ENCODE peak calls at places on chromosomes 7 and 10, in eight cellular contexts. One of them, this sample, is unnamed.
A peak's percentile ranks its signal among the peaks of the same experiment; 100 is the strongest.

GRCh38 chr10:12488626-12489025 is 139.3 kb downstream of the CAMK1D start:
- DNase-seq in foreskin fibroblast: no peak
- DNase-seq in left lung: no peak
- DNase-seq in right lobe of liver: no peak
- DNase-seq in thoracic aorta: no peak
- DNase-seq in neural progenitor cell: no peak
- DNase-seq in astrocyte of the cerebellum: no peak
- DNase-seq in cardiac fibroblast: no peak
- DNase-seq in this sample: no peak

GRCh38 chr10:72328045-72328828 is 26.5 kb downstream of the DNAJB12 start:
- DNase-seq in foreskin fibroblast: peak; percentile 89
- DNase-seq in left lung: peak; percentile 72
- DNase-seq in right lobe of liver: peak; percentile 95
- DNase-seq in thoracic aorta: no peak
- DNase-seq in neural progenitor cell: peak; percentile 82
- DNase-seq in astrocyte of the cerebellum: no peak
- DNase-seq in cardiac fibroblast: peak; percentile 80
- DNase-seq in this sample: peak; percentile 66

GRCh38 chr10:103504181-103504783 is 10.8 kb downstream of the NEURL1 start:
- DNase-seq in foreskin fibroblast: peak; percentile 41
- DNase-seq in left lung: no peak
- DNase-seq in right lobe of liver: no peak
- DNase-seq in thoracic aorta: no peak
- DNase-seq in neural progenitor cell: no peak
- DNase-seq in astrocyte of the cerebellum: peak; percentile 94
- DNase-seq in cardiac fibroblast: peak; percentile 92
- DNase-seq in this sample: peak; percentile 91

GRCh38 chr7:41219276-41219675 is 483.6 kb downstream of the INHBA start:
- DNase-seq in foreskin fibroblast: no peak
- DNase-seq in left lung: no peak
- DNase-seq in right lobe of liver: no peak
- DNase-seq in thoracic aorta: no peak
- DNase-seq in neural progenitor cell: peak; percentile 10
- DNase-seq in astrocyte of the cerebellum: peak; percentile 93
- DNase-seq in cardiac fibroblast: no peak
- DNase-seq in this sample: peak; percentile 68

GRCh38 chr7:143381427-143382125 is 431 bp downstream of the ZYX start:
- DNase-seq in foreskin fibroblast: peak; percentile 86
- DNase-seq in left lung: peak; percentile 67
- DNase-seq in right lobe of liver: peak; percentile 82
- DNase-seq in thoracic aorta: no peak
- DNase-seq in neural progenitor cell: peak; percentile 45
- DNase-seq in astrocyte of the cerebellum: peak; percentile 48
- DNase-seq in cardiac fibroblast: peak; percentile 84
- DNase-seq in this sample: peak; percentile 77

GRCh38 chr7:106167439-106168136 is 55.5 kb upstream of the SYPL1 start:
- DNase-seq in foreskin fibroblast: peak; percentile 35
- DNase-seq in left lung: no peak
- DNase-seq in right lobe of liver: no peak
- DNase-seq in thoracic aorta: no peak
- DNase-seq in neural progenitor cell: no peak
- DNase-seq in astrocyte of the cerebellum: no peak
- DNase-seq in cardiac fibroblast: peak; percentile 34
- DNase-seq in this sample: peak; percentile 36

GRCh38 chr10:62618576-62619408 is 185.7 kb upstream of the ADO start:
- DNase-seq in foreskin fibroblast: peak; percentile 89
- DNase-seq in left lung: peak; percentile 79
- DNase-seq in right lobe of liver: no peak
- DNase-seq in thoracic aorta: no peak
- DNase-seq in neural progenitor cell: no peak
- DNase-seq in astrocyte of the cerebellum: peak; percentile 16
- DNase-seq in cardiac fibroblast: peak; percentile 83
- DNase-seq in this sample: peak; percentile 83

GRCh38 chr7:16498122-16498521 is 28.5 kb upstream of the LRRC72 start:
- DNase-seq in foreskin fibroblast: no peak
- DNase-seq in left lung: no peak
- DNase-seq in right lobe of liver: no peak
- DNase-seq in thoracic aorta: no peak
- DNase-seq in neural progenitor cell: no peak
- DNase-seq in astrocyte of the cerebellum: no peak
- DNase-seq in cardiac fibroblast: no peak
- DNase-seq in this sample: no peak

GRCh38 chr10:125011926-125012705 is 70.2 kb downstream of the ZRANB1 start:
- DNase-seq in foreskin fibroblast: peak; percentile 43
- DNase-seq in left lung: no peak
- DNase-seq in right lobe of liver: no peak
- DNase-seq in thoracic aorta: peak; percentile 53
- DNase-seq in neural progenitor cell: no peak
- DNase-seq in astrocyte of the cerebellum: no peak
- DNase-seq in cardiac fibroblast: peak; percentile 41
- DNase-seq in this sample: no peak

GRCh38 chr7:155883491-155884224 is 71.4 kb upstream of the SHH start:
- DNase-seq in foreskin fibroblast: no peak
- DNase-seq in left lung: no peak
- DNase-seq in right lobe of liver: peak; percentile 19
- DNase-seq in thoracic aorta: no peak
- DNase-seq in neural progenitor cell: no peak
- DNase-seq in astrocyte of the cerebellum: no peak
- DNase-seq in cardiac fibroblast: no peak
- DNase-seq in this sample: no peak

GRCh38 chr10:105726149-105726548 is 1085.1 kb downstream of the SORCS3 start:
- DNase-seq in foreskin fibroblast: no peak
- DNase-seq in left lung: no peak
- DNase-seq in right lobe of liver: no peak
- DNase-seq in thoracic aorta: no peak
- DNase-seq in neural progenitor cell: no peak
- DNase-seq in astrocyte of the cerebellum: no peak
- DNase-seq in cardiac fibroblast: no peak
- DNase-seq in this sample: no peak

GRCh38 chr7:98879198-98879988 is 1.1 kb downstream of the TRRAP start:
- DNase-seq in foreskin fibroblast: peak; percentile 48
- DNase-seq in left lung: no peak
- DNase-seq in right lobe of liver: peak; percentile 61
- DNase-seq in thoracic aorta: no peak
- DNase-seq in neural progenitor cell: peak; percentile 48
- DNase-seq in astrocyte of the cerebellum: no peak
- DNase-seq in cardiac fibroblast: peak; percentile 31
- DNase-seq in this sample: peak; percentile 14

GRCh38 chr10:62386401-62387320 is 12.5 kb downstream of the ZNF365 start:
- DNase-seq in foreskin fibroblast: peak; percentile 55
- DNase-seq in left lung: no peak
- DNase-seq in right lobe of liver: no peak
- DNase-seq in thoracic aorta: no peak
- DNase-seq in neural progenitor cell: no peak
- DNase-seq in astrocyte of the cerebellum: no peak
- DNase-seq in cardiac fibroblast: peak; percentile 89
- DNase-seq in this sample: peak; percentile 77

GRCh38 chr7:12257582-12257981 is 46.5 kb downstream of the TMEM106B start:
- DNase-seq in foreskin fibroblast: peak; percentile 39
- DNase-seq in left lung: no peak
- DNase-seq in right lobe of liver: no peak
- DNase-seq in thoracic aorta: no peak
- DNase-seq in neural progenitor cell: no peak
- DNase-seq in astrocyte of the cerebellum: peak; percentile 56
- DNase-seq in cardiac fibroblast: peak; percentile 38
- DNase-seq in this sample: peak; percentile 55

GRCh38 chr10:10233256-10233655 is 784.4 kb upstream of the CELF2 start:
- DNase-seq in foreskin fibroblast: no peak
- DNase-seq in left lung: no peak
- DNase-seq in right lobe of liver: no peak
- DNase-seq in thoracic aorta: no peak
- DNase-seq in neural progenitor cell: no peak
- DNase-seq in astrocyte of the cerebellum: no peak
- DNase-seq in cardiac fibroblast: peak; percentile 15
- DNase-seq in this sample: peak; percentile 7

GRCh38 chr10:120979435-120980315 is 128.5 kb downstream of the WDR11 start:
- DNase-seq in foreskin fibroblast: peak; percentile 1
- DNase-seq in left lung: peak; percentile 74
- DNase-seq in right lobe of liver: no peak
- DNase-seq in thoracic aorta: no peak
- DNase-seq in neural progenitor cell: peak; percentile 75
- DNase-seq in astrocyte of the cerebellum: no peak
- DNase-seq in cardiac fibroblast: no peak
- DNase-seq in this sample: no peak
- H3K4me3 ChIP-seq in foreskin fibroblast: no peak overlapping the region
- H3K4me3 ChIP-seq in left lung: peak overlapping the region; percentile 34
- H3K4me3 ChIP-seq in right lobe of liver: peak overlapping the region; percentile 18
- H3K4me3 ChIP-seq in thoracic aorta: peak overlapping the region; percentile 63
- H3K4me3 ChIP-seq in neural progenitor cell: peak overlapping the region; percentile 48
- H3K4me3 ChIP-seq in astrocyte of the cerebellum: peak overlapping the region; percentile 20
- H3K4me3 ChIP-seq in cardiac fibroblast: no peak overlapping the region
- H3K4me3 ChIP-seq in this sample: no peak overlapping the region

GRCh38 chr10:7397049-7397448 is 13.8 kb downstream of the SFMBT2 start:
- DNase-seq in foreskin fibroblast: peak; percentile 27
- DNase-seq in left lung: no peak
- DNase-seq in right lobe of liver: no peak
- DNase-seq in thoracic aorta: no peak
- DNase-seq in neural progenitor cell: no peak
- DNase-seq in astrocyte of the cerebellum: no peak
- DNase-seq in cardiac fibroblast: no peak
- DNase-seq in this sample: peak; percentile 10

GRCh38 chr10:7400068-7400824 is 10.6 kb downstream of the SFMBT2 start:
- DNase-seq in foreskin fibroblast: no peak
- DNase-seq in left lung: no peak
- DNase-seq in right lobe of liver: no peak
- DNase-seq in thoracic aorta: no peak
- DNase-seq in neural progenitor cell: no peak
- DNase-seq in astrocyte of the cerebellum: no peak
- DNase-seq in cardiac fibroblast: no peak
- DNase-seq in this sample: no peak

GRCh38 chr10:7401156-7401555 is 9.7 kb downstream of the SFMBT2 start:
- DNase-seq in foreskin fibroblast: no peak
- DNase-seq in left lung: no peak
- DNase-seq in right lobe of liver: no peak
- DNase-seq in thoracic aorta: no peak
- DNase-seq in neural progenitor cell: no peak
- DNase-seq in astrocyte of the cerebellum: no peak
- DNase-seq in cardiac fibroblast: no peak
- DNase-seq in this sample: no peak

GRCh38 chr10:7399533-7399932 is 11.3 kb downstream of the SFMBT2 start:
- DNase-seq in foreskin fibroblast: no peak
- DNase-seq in left lung: no peak
- DNase-seq in right lobe of liver: no peak
- DNase-seq in thoracic aorta: no peak
- DNase-seq in neural progenitor cell: no peak
- DNase-seq in astrocyte of the cerebellum: no peak
- DNase-seq in cardiac fibroblast: no peak
- DNase-seq in this sample: no peak

DNA sequence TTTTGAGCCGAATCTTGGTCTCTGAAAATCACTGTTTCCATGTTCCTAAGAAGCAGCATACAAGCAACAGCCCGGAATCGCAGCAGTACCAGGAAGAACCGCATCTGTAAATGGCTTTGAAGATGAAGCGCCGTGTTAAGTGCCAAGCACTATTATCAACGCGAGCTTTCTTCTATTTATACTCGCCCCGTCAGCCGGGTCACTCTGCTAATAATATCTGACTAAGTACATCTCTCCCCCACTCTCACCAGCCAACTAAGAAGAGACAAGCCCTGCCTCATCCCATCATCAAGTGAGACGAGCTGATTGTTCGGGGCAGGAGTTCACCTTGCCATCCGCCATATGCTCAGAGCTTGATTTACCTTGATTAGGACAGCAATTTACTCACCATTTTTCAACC is 13.2 kb downstream of the SFMBT2 start:
- DNase-seq in foreskin fibroblast: no peak
- DNase-seq in left lung: no peak
- DNase-seq in right lobe of liver: no peak
- DNase-seq in thoracic aorta: no peak
- DNase-seq in neural progenitor cell: no peak
- DNase-seq in astrocyte of the cerebellum: no peak
- DNase-seq in cardiac fibroblast: no peak
- DNase-seq in this sample: no peak
- TF ChIP-seq CTCF in foreskin fibroblast: no peak
- TF ChIP-seq CTCF in left lung: no peak
- TF ChIP-seq CTCF in right lobe of liver: no peak
- TF ChIP-seq CTCF in thoracic aorta: no peak
- TF ChIP-seq CTCF in neural progenitor cell: no peak
- TF ChIP-seq CTCF in astrocyte of the cerebellum: no peak
- TF ChIP-seq CTCF in cardiac fibroblast: no peak
- TF ChIP-seq CTCF in this sample: no peak

DNA sequence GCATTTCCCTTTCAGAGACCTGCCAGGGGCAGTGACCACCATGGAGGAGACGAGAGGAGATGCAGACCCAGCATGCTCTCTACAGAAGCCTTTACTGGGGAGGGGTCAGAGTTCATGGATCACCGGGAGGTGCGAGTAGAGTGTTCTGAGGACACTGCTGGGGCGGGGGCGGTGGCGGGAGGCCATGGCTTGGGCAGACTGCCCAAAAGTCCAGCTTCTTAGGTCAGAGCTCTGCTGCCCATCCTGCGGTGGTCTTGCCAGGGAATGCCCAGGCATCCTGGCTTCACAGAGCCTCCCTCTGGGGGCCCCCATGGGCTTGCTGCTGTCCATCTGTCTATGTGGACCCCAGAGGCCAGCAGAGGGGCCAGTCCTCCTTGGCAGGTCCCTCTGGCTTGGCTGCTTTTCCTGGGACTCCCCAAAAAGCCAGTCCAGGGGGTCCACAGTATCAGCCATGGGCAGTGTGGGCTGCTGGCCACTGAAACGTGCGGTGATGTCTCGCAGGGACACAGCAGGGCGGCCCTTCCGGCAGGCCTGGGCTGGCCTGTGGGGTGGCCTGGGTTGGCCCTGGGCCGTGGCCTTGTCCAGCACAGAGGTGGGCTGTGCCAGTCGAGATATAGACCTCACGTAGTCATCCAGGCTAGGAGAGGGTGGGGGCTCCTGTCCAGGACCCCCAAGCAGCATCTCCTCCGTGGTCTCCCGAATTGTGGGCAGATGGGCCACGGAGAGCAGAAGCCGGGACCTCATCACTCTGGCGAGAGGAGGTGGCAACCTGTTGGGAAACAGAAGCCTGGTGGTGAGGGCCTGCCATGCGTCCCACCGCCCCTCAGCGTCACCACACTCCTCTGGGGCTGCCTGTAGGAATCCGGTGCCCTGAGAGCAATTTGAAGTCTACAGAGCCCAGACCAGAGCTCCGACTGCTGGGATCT is 1.1 kb downstream of the DEPP1 start:
- DNase-seq in foreskin fibroblast: no peak
- DNase-seq in left lung: peak; percentile 32
- DNase-seq in right lobe of liver: no peak
- DNase-seq in thoracic aorta: no peak
- DNase-seq in neural progenitor cell: no peak
- DNase-seq in astrocyte of the cerebellum: no peak
- DNase-seq in cardiac fibroblast: no peak
- DNase-seq in this sample: no peak
- H3K4me3 ChIP-seq in foreskin fibroblast: no peak overlapping the region
- H3K4me3 ChIP-seq in left lung: peak overlapping the region; percentile 49
- H3K4me3 ChIP-seq in right lobe of liver: peak overlapping the region; percentile 83
- H3K4me3 ChIP-seq in thoracic aorta: peak overlapping the region; percentile 73
- H3K4me3 ChIP-seq in neural progenitor cell: no peak overlapping the region
- H3K4me3 ChIP-seq in astrocyte of the cerebellum: peak overlapping the region; percentile 50
- H3K4me3 ChIP-seq in cardiac fibroblast: peak overlapping the region; percentile 72
- H3K4me3 ChIP-seq in this sample: peak overlapping the region; percentile 54

GRCh38 chr7:28362812-28363211 is 49.5 kb upstream of the CREB5 start:
- DNase-seq in foreskin fibroblast: no peak
- DNase-seq in left lung: no peak
- DNase-seq in right lobe of liver: no peak
- DNase-seq in thoracic aorta: no peak
- DNase-seq in neural progenitor cell: no peak
- DNase-seq in astrocyte of the cerebellum: no peak
- DNase-seq in cardiac fibroblast: peak; percentile 27
- DNase-seq in this sample: peak; percentile 30
- TF ChIP-seq CTCF in foreskin fibroblast: no peak
- TF ChIP-seq CTCF in left lung: no peak
- TF ChIP-seq CTCF in right lobe of liver: no peak
- TF ChIP-seq CTCF in thoracic aorta: no peak
- TF ChIP-seq CTCF in neural progenitor cell: peak; percentile 7
- TF ChIP-seq CTCF in astrocyte of the cerebellum: no peak
- TF ChIP-seq CTCF in cardiac fibroblast: peak; percentile 25
- TF ChIP-seq CTCF in this sample: peak; percentile 25

This sample was measured in fibroblast of mammary gland.